ENCODE peak calls at places on chromosomes 6 and 20, in six cellular contexts. P is hepatocyte, H is GM06990, F is cardiac fibroblast, S is MCF 10A, W is progenitor cell of endocrine pancreas. X is an unnamed sample.

GRCh38 chr20:25484224-25484846 is 76.9 kb downstream of the GINS1 start:
- DNase-seq in S (peak; percentile 82), F (no peak), H (no peak), W (no peak), P (no peak), X (no peak)

GRCh38 chr6:108800510-108800909 is 47.7 kb upstream of the ARMC2 start:
- DNase-seq in P (no peak), S (no peak), F (peak; percentile 19), W (no peak), H (no peak), X (no peak)

GRCh38 chr6:29845405-29846006 is 17.9 kb downstream of the HLA-G start:
- DNase-seq in H (no peak), S (peak; percentile 73), W (no peak), P (peak; percentile 57), F (no peak), X (no peak)

GRCh38 chr20:25553819-25554296 is 31.5 kb downstream of the NINL start:
- DNase-seq in F (peak; percentile 75), W (no peak), H (no peak), P (peak; percentile 69), S (peak; percentile 23), X (no peak)

GRCh38 chr6:132391391-132392291 is 9.6 kb downstream of the MOXD1 start:
- DNase-seq in S (peak; percentile 68), P (peak; percentile 7), H (no peak), W (no peak), F (peak; percentile 90), X (no peak)

GRCh38 chr6:150006961-150007464 is 18.3 kb downstream of the RAET1L start:
- DNase-seq in W (no peak), H (peak; percentile 35), F (peak; percentile 22), P (peak; percentile 37), S (peak; percentile 49), X (no peak)

GRCh38 chr20:23507346-23507745 is 16.4 kb downstream of the CST8 start:
- DNase-seq in S (no peak), H (no peak), P (no peak), F (no peak), W (no peak), X (no peak)

GRCh38 chr6:57182017-57182432 is 9.9 kb downstream of the BAG2 start:
- DNase-seq in S (no peak), W (no peak), F (peak; percentile 18), H (no peak), P (peak; percentile 13), X (no peak)

GRCh38 chr6:65126667-65127066 is 580.4 kb downstream of the EYS start:
- DNase-seq in W (no peak), S (no peak), P (no peak), H (no peak), F (peak; percentile 2), X (no peak)

GRCh38 chr6:65117854-65118409 is 589.1 kb downstream of the EYS start:
- DNase-seq in P (no peak), F (no peak), W (no peak), H (no peak), S (no peak), X (no peak)

DNA sequence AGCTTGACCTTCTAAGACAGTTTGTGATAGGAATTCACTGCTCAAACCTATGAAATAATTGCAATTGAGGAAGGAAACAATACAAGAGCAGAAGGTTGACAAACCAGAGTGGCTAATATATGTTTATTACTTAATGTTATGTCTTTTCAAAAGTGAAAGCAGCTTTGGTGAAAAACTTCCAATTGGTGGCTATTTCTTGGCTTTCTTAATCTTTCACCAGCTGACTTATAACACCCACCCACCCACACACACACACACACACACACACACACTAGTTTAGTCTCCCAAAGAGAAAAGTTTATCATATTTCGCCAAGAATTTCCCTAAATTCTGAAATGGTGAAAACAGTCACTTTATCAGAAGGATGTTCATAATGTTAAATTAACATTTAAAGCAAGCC is 583.5 kb downstream of the EYS start:
- DNase-seq in F (peak; percentile 67), P (no peak), W (no peak), S (no peak), H (no peak), X (no peak)
- TF ChIP-seq CTCF in F (no peak), P (no peak), W (no peak), S (no peak), H (no peak), X (no peak)

GRCh38 chr6:79838851-79839250 is 108.5 kb downstream of the ELOVL4 start:
- DNase-seq in S (no peak), H (no peak), P (no peak), F (no peak), W (no peak), X (no peak)

GRCh38 chr6:79841577-79842381 is 105.6 kb downstream of the ELOVL4 start:
- DNase-seq in H (no peak), P (no peak), S (peak; percentile 26), F (no peak), W (no peak), X (no peak)

DNA sequence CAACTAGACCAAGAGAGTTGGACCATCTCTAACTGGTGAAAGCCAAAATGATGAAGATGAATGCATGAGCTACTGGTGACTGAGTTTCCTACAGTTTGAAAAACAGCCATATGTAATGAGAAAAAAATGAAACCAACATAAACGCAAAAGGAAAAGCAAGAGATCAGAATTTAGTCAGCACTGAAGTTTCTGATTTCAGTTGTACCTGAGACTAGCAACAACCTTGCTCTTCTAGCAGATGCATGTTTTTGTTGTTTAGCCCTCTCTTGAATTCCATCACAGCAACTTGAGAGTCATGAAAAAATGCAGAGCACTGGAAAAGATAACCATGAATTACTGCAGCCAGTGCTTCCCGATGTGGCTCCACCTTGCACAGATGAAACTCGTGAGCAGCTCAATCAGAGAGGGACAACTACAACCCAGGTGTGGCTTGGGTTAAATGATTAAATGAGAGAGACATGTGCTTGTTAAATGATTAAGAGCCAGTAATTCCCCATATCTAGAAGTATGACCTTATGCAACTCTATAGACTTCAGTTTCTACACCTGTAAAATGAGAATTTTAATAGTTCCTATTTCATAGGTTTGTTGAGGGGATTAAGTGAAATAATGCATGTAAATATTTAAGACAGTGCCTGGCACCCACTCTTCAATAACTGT is 104.8 kb downstream of the ELOVL4 start:
- DNase-seq in W (no peak), F (no peak), H (no peak), S (no peak), P (no peak), X (no peak)
- TF ChIP-seq CTCF in W (no peak), F (no peak), H (no peak), S (no peak), P (no peak), X (no peak)

DNA sequence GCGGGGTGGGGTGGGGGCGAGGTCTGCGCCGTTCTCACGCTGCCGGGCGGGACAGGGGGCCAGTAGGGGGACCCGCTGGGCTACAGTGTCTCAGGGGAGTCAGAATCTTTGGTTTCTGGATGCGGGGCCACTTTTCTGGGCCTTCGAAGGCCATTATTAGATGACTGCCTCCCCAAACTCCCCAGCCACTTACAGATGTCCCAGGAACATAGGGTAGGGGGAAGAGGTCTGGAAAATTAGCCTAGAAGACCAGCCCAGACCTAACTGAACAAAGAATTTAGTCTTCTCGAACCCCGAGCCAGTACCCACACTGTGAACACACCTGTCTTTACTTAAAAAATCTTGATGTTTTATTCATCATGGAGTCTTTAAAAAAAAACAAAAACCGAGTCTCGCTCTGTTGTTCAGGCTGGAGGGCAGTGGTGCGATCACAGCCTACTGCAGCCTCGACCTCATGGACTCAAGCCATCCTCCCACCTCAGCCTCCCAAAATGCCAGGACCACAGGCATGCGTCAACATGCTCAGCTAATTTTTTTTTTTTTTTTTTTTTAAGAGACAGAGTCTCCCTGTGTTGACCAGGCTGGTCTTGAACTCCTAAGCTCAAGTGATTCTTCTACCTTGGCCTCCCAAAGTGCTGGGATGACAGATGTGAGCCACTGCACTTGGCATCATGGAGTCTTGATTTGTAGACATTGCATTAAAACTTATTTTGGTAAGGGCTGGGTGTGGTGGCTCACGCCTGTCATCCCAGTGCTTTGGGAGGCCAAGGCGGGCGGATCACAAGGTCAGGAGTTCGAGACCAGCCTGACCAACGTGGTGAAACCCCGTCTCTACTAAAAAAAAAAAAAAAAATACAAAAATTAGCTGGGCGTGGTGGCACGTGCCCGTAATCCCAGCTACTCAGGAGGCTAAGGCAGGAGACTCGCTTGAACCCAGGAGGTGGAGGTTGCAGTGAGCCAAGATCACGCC is 3.3 kb upstream of the SLC29A1 start:
- DNase-seq in P (no peak), W (no peak), H (no peak), S (no peak), F (no peak), X (no peak)
- TF ChIP-seq CTCF in P (peak; percentile 4), W (peak; percentile 27), H (no peak), S (no peak), F (no peak), X (no peak)

GRCh38 chr6:16324622-16325225 is 86.3 kb downstream of the GMPR start:
- DNase-seq in F (no peak), H (no peak), S (no peak), P (no peak), W (no peak), X (no peak)
- TF ChIP-seq CTCF in F (no peak), H (no peak), S (no peak), P (no peak), W (no peak), X (no peak)

GRCh38 chr6:15853259-15853658 is 190.4 kb upstream of the DTNBP1 start:
- DNase-seq in S (no peak), H (no peak), W (no peak), F (no peak), P (no peak), X (no peak)

GRCh38 chr6:15852289-15852688 is 189.5 kb upstream of the DTNBP1 start:
- DNase-seq in S (no peak), P (no peak), W (no peak), H (no peak), F (no peak), X (no peak)

GRCh38 chr6:15854378-15854777 is 191.6 kb upstream of the DTNBP1 start:
- DNase-seq in H (no peak), F (no peak), S (no peak), P (no peak), W (no peak), X (no peak)

DNA sequence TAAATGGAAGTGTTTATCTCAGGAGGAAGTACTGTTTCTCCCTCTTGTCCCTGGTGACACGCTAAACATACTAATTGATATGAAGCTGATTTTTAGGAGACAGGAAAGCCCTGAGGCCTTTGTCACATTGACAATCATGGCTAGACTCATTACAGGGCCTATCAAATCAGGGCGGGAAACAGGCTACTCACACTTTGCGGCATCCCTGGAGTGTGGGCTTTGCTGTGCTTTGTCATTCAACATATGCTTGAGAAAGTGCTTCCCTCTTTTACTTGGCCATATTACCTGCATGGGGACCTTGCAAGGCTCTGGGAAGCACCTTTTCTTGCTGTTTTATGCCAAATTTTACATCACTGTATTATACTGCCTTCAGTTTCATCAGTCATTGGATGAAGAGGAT is 192.5 kb upstream of the DTNBP1 start:
- DNase-seq in S (no peak), W (no peak), P (no peak), H (no peak), F (no peak), X (no peak)
- TF ChIP-seq CTCF in S (no peak), W (no peak), P (no peak), H (no peak), F (no peak), X (no peak)

GRCh38 chr20:13613917-13614316 is 24.8 kb downstream of the TASP1 start:
- DNase-seq in H (no peak), P (no peak), W (no peak), F (peak; percentile 70), S (no peak), X (no peak)

GRCh38 chr20:13611726-13612125 is 27.0 kb downstream of the TASP1 start:
- DNase-seq in W (no peak), S (no peak), H (no peak), P (no peak), F (no peak), X (no peak)

GRCh38 chr20:13610205-13610604 is 28.5 kb downstream of the TASP1 start:
- DNase-seq in S (peak; percentile 5), F (peak; percentile 3), W (no peak), H (no peak), P (peak; percentile 5), X (no peak)
- TF ChIP-seq CTCF in S (no peak), F (peak; percentile 13), W (peak; percentile 44), H (peak; percentile 46), P (no peak), X (peak; percentile 30)

GRCh38 chr20:37396520-37397075 is 50.7 kb downstream of the SRC start:
- DNase-seq in H (no peak), S (no peak), F (no peak), W (peak; percentile 82), P (peak; percentile 71), X (peak; percentile 83)
- TF ChIP-seq CTCF in H (no peak), S (no peak), F (no peak), W (peak; percentile 67), P (peak; percentile 43), X (peak; percentile 57)